ENCODE peak calls at places on chromosomes 4 and X, in eight cellular contexts. B is body of pancreas, Y is A549, P is NB4, V is tibial nerve, T is transverse colon, W is HCT116, I is endothelial cell of umbilical vein. M is an unnamed sample.
A peak's percentile ranks its signal among the peaks of the same experiment; 100 is the strongest.

GRCh38 chr4:133084421-133084820 is 64.7 kb upstream of the PCDH10 start:
- DNase-seq in T (no peak), W (no peak), V (no peak), P (no peak), B (no peak), I (no peak), Y (no peak), M (no peak)

GRCh38 chrX:8724176-8724757 is 7.7 kb downstream of the ANOS1 start:
- DNase-seq in P (no peak), W (no peak), V (no peak), B (no peak), Y (peak; percentile 11), I (peak; percentile 25), T (no peak), M (no peak)

GRCh38 chr4:108556166-108556565 is 64.2 kb upstream of the RPL34 start:
- DNase-seq in V (no peak), B (no peak), T (no peak), P (no peak), W (no peak), I (no peak), Y (no peak), M (no peak)

GRCh38 chr4:148442830-148443549 is 776 bp upstream of the NR3C2 start:
- DNase-seq in B (no peak), T (peak; percentile 42), P (no peak), V (no peak), I (peak; percentile 48), Y (no peak), W (no peak), M (peak; percentile 13)

GRCh38 chrX:91311969-91312368 is 122.7 kb upstream of the PABPC5 start:
- DNase-seq in P (no peak), W (no peak), V (no peak), I (no peak), Y (no peak), B (no peak), T (no peak), M (no peak)

GRCh38 chr4:17066972-17067371 is 168.5 kb upstream of the LDB2 start:
- DNase-seq in V (no peak), B (no peak), I (peak; percentile 22), T (no peak), Y (peak; percentile 3), W (no peak), P (no peak), M (peak; percentile 43)

GRCh38 chr4:76212851-76213414 is 691 bp downstream of the SCARB2 start:
- DNase-seq in I (peak; percentile 45), B (no peak), V (no peak), T (peak; percentile 52), W (no peak), P (no peak), Y (peak; percentile 20), M (no peak)

GRCh38 chrX:88613338-88613737 is 133.7 kb upstream of the CPXCR1 start:
- DNase-seq in P (peak; percentile 7), B (no peak), I (peak; percentile 43), T (no peak), W (no peak), V (no peak), Y (no peak), M (no peak)

GRCh38 chr4:113540859-113541258 is 220.7 kb downstream of the CAMK2D start:
- DNase-seq in B (no peak), Y (no peak), V (no peak), T (no peak), I (peak; percentile 84), W (peak; percentile 26), P (no peak), M (no peak)

GRCh38 chr4:113547487-113548042 is 214.0 kb downstream of the CAMK2D start:
- DNase-seq in V (peak; percentile 88), P (peak; percentile 91), T (peak; percentile 95), B (peak; percentile 91), W (peak; percentile 95), Y (peak; percentile 60), I (peak; percentile 96), M (peak; percentile 18)

GRCh38 chr4:113537183-113537977 is 224.2 kb downstream of the CAMK2D start:
- DNase-seq in Y (no peak), V (no peak), I (no peak), T (no peak), W (no peak), B (no peak), P (no peak), M (no peak)

GRCh38 chr4:113539408-113539807 is 222.1 kb downstream of the CAMK2D start:
- DNase-seq in P (no peak), W (peak; percentile 31), B (no peak), Y (no peak), T (no peak), V (no peak), I (no peak), M (peak; percentile 4)

GRCh38 chr4:113541933-113542332 is 219.6 kb downstream of the CAMK2D start:
- DNase-seq in P (no peak), B (no peak), V (no peak), T (no peak), W (no peak), Y (no peak), I (no peak), M (no peak)
- TF ChIP-seq POLR2A in P (no peak), B (no peak), V (no peak), T (no peak), W (no peak), Y (no peak), I (no peak), M (no peak)

DNA sequence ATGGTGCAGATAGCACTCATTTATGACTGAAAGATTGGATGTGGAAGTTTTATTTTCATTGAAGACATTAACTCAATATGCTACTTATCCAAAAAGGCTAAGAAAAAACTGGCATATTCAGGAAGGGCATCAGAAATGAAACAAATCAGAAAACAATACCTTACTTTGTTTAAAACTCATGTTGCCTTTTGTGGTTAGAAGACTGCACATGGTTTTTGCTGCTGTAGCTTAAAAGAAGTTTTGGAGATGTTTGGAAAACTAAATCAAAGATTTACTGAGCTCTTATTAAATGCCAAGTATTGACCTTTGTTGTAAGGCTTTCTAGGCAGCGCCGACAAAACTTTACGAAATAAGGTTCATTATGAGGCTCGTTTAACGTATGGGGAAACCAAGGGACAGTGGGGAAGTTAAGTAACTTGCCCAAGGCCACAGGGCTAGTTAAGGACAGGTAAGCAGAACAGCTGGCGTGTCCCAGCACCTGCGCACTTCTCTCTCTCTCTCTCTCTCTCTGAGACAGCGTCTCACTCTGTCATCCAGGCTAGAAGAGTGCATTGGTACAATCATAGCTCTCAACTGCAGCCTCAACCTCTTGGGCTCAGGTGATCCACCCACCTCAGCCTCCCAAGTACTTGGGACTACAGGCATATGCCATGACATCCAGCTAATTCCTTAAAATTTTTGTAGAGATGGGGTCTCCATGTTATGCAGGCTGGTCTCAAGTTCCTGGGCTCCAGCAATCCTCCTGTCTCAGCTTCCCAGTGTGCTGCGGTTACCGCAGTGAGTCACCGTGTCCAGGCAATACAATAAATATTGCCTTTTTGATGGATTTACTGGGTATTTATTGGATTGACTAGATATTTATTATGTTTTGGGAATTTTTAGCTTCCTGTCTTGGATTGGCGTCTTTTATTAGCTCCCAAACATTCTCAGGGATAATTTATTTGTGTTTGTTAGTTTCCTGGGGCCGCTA is 16.1 kb downstream of the LRP2BP start:
- DNase-seq in Y (no peak), W (no peak), B (peak; percentile 72), P (no peak), I (no peak), T (no peak), V (no peak), M (no peak)
- TF ChIP-seq POLR2A in Y (no peak), W (no peak), B (no peak), P (no peak), I (no peak), T (no peak), V (no peak), M (no peak)

GRCh38 chr4:122331195-122331594 is 47.6 kb upstream of the ADAD1 start:
- DNase-seq in I (no peak), Y (no peak), T (no peak), V (no peak), W (no peak), P (no peak), B (no peak), M (no peak)

GRCh38 chr4:122334828-122335227 is 44.0 kb upstream of the ADAD1 start:
- DNase-seq in P (no peak), T (no peak), Y (no peak), B (no peak), W (no peak), V (no peak), I (no peak), M (no peak)

GRCh38 chr4:122328893-122329292 is 49.9 kb upstream of the ADAD1 start:
- DNase-seq in B (no peak), Y (no peak), P (no peak), W (no peak), T (no peak), I (no peak), V (no peak), M (no peak)

GRCh38 chr4:122326908-122327307 is 51.9 kb upstream of the ADAD1 start:
- DNase-seq in P (no peak), B (no peak), T (no peak), Y (no peak), V (no peak), W (no peak), I (no peak), M (no peak)

GRCh38 chr4:122329876-122330595 is 48.8 kb upstream of the ADAD1 start:
- DNase-seq in Y (no peak), B (no peak), T (no peak), W (no peak), I (no peak), P (no peak), V (no peak), M (no peak)
- TF ChIP-seq POLR2A in Y (no peak), B (no peak), T (no peak), W (no peak), I (no peak), P (no peak), V (no peak), M (no peak)

GRCh38 chrX:65667503-65668355 is at the start of gene MSN:
- DNase-seq in W (no peak), B (peak; percentile 58), V (peak; percentile 55), T (peak; percentile 76), P (peak; percentile 86), I (peak; percentile 52), Y (peak; percentile 36), M (peak; percentile 37)
- TF ChIP-seq POLR2A in W (no peak), B (peak; percentile 25), V (peak; percentile 56), T (peak; percentile 57), P (peak; percentile 52), I (peak; percentile 76), Y (peak; percentile 79), M (peak; percentile 79)

M was measured in H54.